ENCODE peak calls at places on chromosomes 5 and 9, in four cellular contexts. S is A549, R is hepatocyte, O is kidney. N is an unnamed sample.

GRCh38 chr9:78365979-78366697 is 69.2 kb downstream of the PSAT1 start:
- DNase-seq in S (no peak), R (peak; percentile 42), O (no peak), N (no peak)

GRCh38 chr5:178460174-178460573 is 130.0 kb downstream of the COL23A1 start:
- DNase-seq in S (no peak), R (no peak), O (no peak), N (no peak)

GRCh38 chr9:121354141-121354540 is 15.9 kb downstream of the STOM start:
- DNase-seq in S (no peak), R (no peak), O (no peak), N (no peak)

GRCh38 chr9:114272739-114273431 is 50.0 kb upstream of the ORM1 start:
- DNase-seq in S (no peak), R (no peak), O (peak; percentile 45), N (no peak)

GRCh38 chr5:135481387-135481786 is 29.2 kb upstream of the TIFAB start:
- DNase-seq in S (no peak), R (no peak), O (no peak), N (no peak)

GRCh38 chr9:124503713-124504529 is 3.3 kb downstream of the NR5A1 start:
- DNase-seq in S (no peak), R (no peak), O (peak; percentile 54), N (no peak)

GRCh38 chr5:97534166-97534565 is 351.1 kb upstream of the RIOK2 start:
- DNase-seq in S (peak; percentile 18), R (peak; percentile 63), O (no peak), N (peak; percentile 15)

GRCh38 chr9:117411547-117411946 is 3.3 kb downstream of the ASTN2 start:
- DNase-seq in S (peak; percentile 50), R (peak; percentile 57), O (no peak), N (peak; percentile 6)

GRCh38 chr5:167999182-167999581 is 292.3 kb upstream of the WWC1 start:
- DNase-seq in S (no peak), R (peak; percentile 18), O (no peak), N (no peak)

GRCh38 chr9:8917978-8918739 is 1118.6 kb upstream of the DMAC1 start:
- DNase-seq in S (no peak), R (no peak), O (no peak), N (no peak)

GRCh38 chr5:318341-318897 is 3.1 kb upstream of the AHRR start:
- DNase-seq in S (no peak), R (no peak), O (no peak), N (peak; percentile 80)

GRCh38 chr5:88829053-88829452 is 53.9 kb downstream of the MEF2C start:
- DNase-seq in S (no peak), R (no peak), O (no peak), N (no peak)

GRCh38 chr9:32587901-32588300 is 14.9 kb upstream of the NDUFB6 start:
- DNase-seq in S (no peak), R (no peak), O (no peak), N (no peak)

GRCh38 chr9:133117271-133118178 is 3.5 kb downstream of the RALGDS start:
- DNase-seq in S (no peak), R (no peak), O (peak; percentile 77), N (no peak)

GRCh38 chr5:7881816-7882215 is 12.9 kb downstream of the MTRR start:
- DNase-seq in S (no peak), R (no peak), O (no peak), N (no peak)

GRCh38 chr5:106940986-106941385 is 729.8 kb downstream of the EFNA5 start:
- DNase-seq in S (peak; percentile 33), R (peak; percentile 65), O (no peak), N (no peak)

GRCh38 chr5:147187163-147187562 is 47.7 kb upstream of the STK32A start:
- DNase-seq in S (no peak), R (no peak), O (no peak), N (no peak)

DNA sequence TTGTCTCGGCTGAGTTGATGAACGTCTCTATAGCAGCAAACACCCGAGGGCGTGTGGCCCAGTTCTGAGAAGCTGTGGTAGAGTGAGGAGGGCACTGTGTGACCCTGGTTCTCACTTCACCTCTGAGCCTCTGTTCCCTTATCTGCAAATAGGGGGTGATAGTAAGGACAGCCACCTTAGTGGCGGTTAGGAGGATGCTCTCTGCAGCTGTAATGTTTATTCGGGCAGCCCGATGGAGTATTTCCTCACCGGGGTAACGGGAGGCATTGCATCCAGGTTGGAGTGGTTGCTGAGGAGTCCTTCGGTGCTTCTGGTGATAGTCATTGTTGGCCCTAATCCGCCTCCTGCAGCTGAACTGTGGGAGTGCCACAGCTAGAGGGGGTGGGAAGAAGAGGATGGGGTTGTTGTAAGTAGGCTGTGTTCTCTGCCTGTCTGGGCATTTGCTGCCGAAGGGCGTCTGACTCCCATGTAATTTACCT is 13.9 kb downstream of the PRRC2B start:
- DNase-seq in S (no peak), R (no peak), O (no peak), N (no peak)
- TF ChIP-seq CTCF in S (no peak), R (peak; percentile 15), O (peak; percentile 13), N (peak; percentile 48)

DNA sequence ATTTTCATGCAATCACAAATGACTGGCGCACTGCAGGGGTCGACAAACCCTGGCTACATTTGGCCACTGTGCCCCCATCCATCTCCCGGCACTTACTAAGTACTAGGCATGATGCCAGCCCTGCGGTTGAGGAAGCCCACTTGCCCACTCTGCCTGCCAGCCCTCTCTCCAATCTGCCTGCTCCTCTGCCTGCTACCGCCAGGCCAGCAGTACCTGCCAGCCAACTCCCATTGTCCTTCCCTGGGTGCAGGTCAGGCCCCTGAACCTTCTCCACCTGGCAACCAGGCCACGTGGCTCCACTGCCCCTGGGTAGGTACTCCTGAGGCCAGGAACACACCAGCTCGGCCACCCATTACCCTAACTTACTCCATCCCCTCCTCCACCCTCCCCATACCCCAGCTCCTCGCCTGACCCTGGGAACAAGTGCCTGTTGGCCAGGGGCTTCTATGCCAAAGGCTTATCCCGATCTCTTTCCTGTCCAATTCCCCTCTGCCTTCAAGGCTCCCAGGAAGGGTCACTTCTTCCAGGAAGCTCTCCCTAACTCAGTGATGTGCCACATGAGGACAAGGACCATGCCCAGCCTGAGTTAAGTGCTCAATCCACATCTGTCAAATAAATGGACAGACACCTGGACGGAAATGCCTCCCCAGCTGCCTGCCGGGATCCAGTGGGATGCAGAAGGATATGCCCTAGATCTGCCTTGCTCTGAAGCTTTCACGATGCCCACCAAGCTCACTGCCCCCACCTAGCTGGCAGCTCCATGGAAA is 6.6 kb downstream of the EEIG1 start:
- DNase-seq in S (no peak), R (no peak), O (no peak), N (no peak)
- H3K4me3 ChIP-seq in S (no peak overlapping the region), R (no peak overlapping the region), O (peak overlapping the region; percentile 31), N (no peak overlapping the region)

GRCh38 chr5:109857405-109858031 is 167.8 kb downstream of the MAN2A1 start:
- DNase-seq in S (no peak), R (peak; percentile 15), O (no peak), N (no peak)
- TF ChIP-seq CTCF in S (no peak), R (no peak), O (no peak), N (no peak)

DNA sequence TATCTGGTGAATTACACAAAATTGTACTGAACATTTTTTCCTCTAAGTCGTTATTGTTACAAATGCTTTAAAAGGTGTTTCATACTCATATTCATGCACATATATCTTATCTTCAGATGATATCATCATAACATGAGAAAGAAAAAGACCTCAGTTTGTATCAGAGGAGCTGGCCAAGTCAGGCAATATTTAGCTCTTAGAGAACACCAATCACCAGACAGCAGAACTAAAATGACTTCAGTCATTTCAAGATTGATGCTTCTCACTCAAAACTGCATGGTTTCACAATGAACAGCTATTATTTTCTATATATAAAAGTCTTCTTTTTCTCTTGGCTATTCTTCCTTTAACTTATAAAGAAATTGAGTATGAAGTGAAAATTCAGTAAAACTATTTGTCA is 44.6 kb downstream of the TSSK1B start:
- DNase-seq in S (no peak), R (no peak), O (no peak), N (no peak)
- H3K4me3 ChIP-seq in S (no peak overlapping the region), R (no peak overlapping the region), O (no peak overlapping the region), N (no peak overlapping the region)

DNA sequence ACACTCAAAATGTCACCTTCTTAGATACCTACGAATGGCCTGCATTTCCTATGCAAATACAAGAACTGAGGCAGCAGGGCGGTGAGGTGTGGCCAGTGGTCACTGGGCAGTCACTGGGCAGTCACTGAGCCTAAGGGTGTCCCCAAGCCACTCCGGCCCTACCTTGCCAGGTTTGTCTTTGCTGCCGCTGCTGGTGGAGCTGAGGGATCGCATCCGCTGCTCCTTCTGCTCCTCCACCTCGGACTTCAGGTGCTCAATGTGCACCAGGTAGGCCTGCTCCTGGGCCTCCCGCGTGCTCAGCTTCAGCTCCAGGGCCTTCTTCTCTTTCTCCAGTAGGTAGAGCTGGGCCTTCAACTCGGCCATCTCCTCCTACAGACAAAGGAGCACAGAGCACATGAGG is 72.3 kb downstream of the DCP2 start:
- DNase-seq in S (no peak), R (no peak), O (no peak), N (no peak)
- TF ChIP-seq CTCF in S (no peak), R (no peak), O (no peak), N (no peak)

DNA sequence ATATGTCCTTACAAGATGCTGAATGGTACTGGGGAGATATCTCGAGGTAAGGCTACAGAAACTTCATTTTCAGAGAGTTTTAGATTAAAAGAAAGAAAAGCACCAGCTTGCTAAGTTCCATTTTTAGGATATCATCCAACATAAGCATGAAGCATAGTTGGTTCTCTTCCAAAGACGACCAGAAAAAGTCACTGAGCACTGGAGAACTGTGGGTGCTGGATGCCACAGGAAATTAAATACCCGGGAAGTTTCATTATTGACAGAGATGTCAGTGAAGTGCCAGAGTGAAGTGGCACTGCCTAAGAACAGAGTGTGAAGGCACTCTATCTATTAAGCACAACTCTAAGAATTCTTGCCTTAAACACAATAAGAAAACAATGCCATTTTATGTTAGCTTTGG is 76.8 kb downstream of the PIK3R1 start:
- DNase-seq in S (no peak), R (no peak), O (no peak), N (no peak)
- H3K4me3 ChIP-seq in S (no peak overlapping the region), R (no peak overlapping the region), O (peak overlapping the region; percentile 74), N (no peak overlapping the region)

GRCh38 chr5:31999470-31999869 is 174.6 kb downstream of the GOLPH3 start:
- DNase-seq in S (no peak), R (no peak), O (no peak), N (no peak)

GRCh38 chr5:32000726-32001125 is 173.4 kb downstream of the GOLPH3 start:
- DNase-seq in S (no peak), R (no peak), O (no peak), N (no peak)

GRCh38 chr5:32001722-32002121 is 172.4 kb downstream of the GOLPH3 start:
- DNase-seq in S (no peak), R (no peak), O (no peak), N (no peak)

GRCh38 chr5:32002755-32003154 is 171.4 kb downstream of the GOLPH3 start:
- DNase-seq in S (no peak), R (no peak), O (no peak), N (no peak)

GRCh38 chr5:32001284-32001683 is 172.8 kb downstream of the GOLPH3 start:
- DNase-seq in S (no peak), R (no peak), O (no peak), N (no peak)
- TF ChIP-seq CTCF in S (no peak), R (no peak), O (no peak), N (no peak)